ENCODE peak calls at places on chromosomes 12 and 14, in nine cellular contexts. G is uterus; A is iris pigment epithelial cell; S is activated CD4-positive, alpha-beta T cell treated with anti-CD3 and anti-CD28 coated beads for 48 hours; B is stomach; C is aorta; M is NCI-H69; E is glomerular endothelial cell; Q is activated naive CD4-positive, alpha-beta T cell. Y is an unnamed sample.

GRCh38 chr12:122506393-122506938 is 5.7 kb upstream of the ZCCHC8 start:
- DNase-seq in G (no peak), S (no peak), M (no peak), B (no peak), E (no peak), Q (no peak), C (no peak), A (no peak), Y (no peak)

GRCh38 chr14:89337161-89337560 is 79.9 kb downstream of the FOXN3 start:
- DNase-seq in S (no peak), A (no peak), C (no peak), G (no peak), M (no peak), E (no peak), Q (no peak), B (no peak), Y (no peak)

GRCh38 chr14:24889843-24890242 is 160.1 kb downstream of the STXBP6 start:
- DNase-seq in S (no peak), G (no peak), Q (no peak), A (no peak), B (no peak), E (no peak), M (no peak), C (no peak), Y (no peak)

GRCh38 chr12:7629465-7629864 is 36.2 kb downstream of the APOBEC1 start:
- DNase-seq in M (no peak), S (no peak), Q (no peak), A (no peak), E (no peak), G (no peak), C (no peak), B (no peak), Y (no peak)

GRCh38 chr12:118034429-118035193 is 18.1 kb downstream of the RFC5 start:
- DNase-seq in G (no peak), Q (no peak), S (no peak), A (no peak), M (peak), E (no peak), C (no peak), B (no peak), Y (peak)

GRCh38 chr14:102424520-102424919 is 61.8 kb downstream of the TECPR2 start:
- DNase-seq in M (no peak), B (no peak), A (no peak), E (no peak), Q (no peak), G (no peak), S (no peak), C (no peak), Y (no peak)

GRCh38 chr14:96997269-96997668 is 200.1 kb downstream of the VRK1 start:
- DNase-seq in M (no peak), C (no peak), E (no peak), G (no peak), S (no peak), A (no peak), B (no peak), Q (no peak), Y (no peak)

GRCh38 chr14:32054536-32054935 is 22.6 kb upstream of the ARHGAP5 start:
- DNase-seq in B (no peak), G (no peak), E (no peak), A (no peak), M (no peak), C (no peak), S (no peak), Q (no peak), Y (no peak)

GRCh38 chr14:60332046-60332399 is 83.0 kb downstream of the PPM1A start:
- DNase-seq in M (no peak), Q (no peak), B (no peak), S (no peak), E (no peak), G (no peak), C (no peak), A (no peak), Y (no peak)

GRCh38 chr12:127873306-127873705 is 393.7 kb upstream of the TMEM132C start:
- DNase-seq in C (no peak), A (no peak), B (no peak), Q (no peak), S (no peak), G (no peak), E (no peak), M (no peak), Y (no peak)

GRCh38 chr12:14691560-14691959 is 4.8 kb downstream of the GUCY2C start:
- DNase-seq in G (peak), A (no peak), B (peak), E (no peak), S (no peak), M (peak), C (peak), Q (no peak), Y (peak)

GRCh38 chr14:91113829-91114078 is at the start of gene DGLUCY:
- DNase-seq in Q (no peak), S (peak), M (no peak), G (peak), C (peak), E (no peak), B (peak), A (peak), Y (no peak)

GRCh38 chr14:33271216-33271615 is 332.5 kb downstream of the NPAS3 start:
- DNase-seq in C (no peak), M (no peak), E (no peak), G (no peak), A (peak), S (no peak), B (no peak), Q (no peak), Y (no peak)

GRCh38 chr12:51318846-51319570 is 5.0 kb downstream of the BIN2 start:
- DNase-seq in E (no peak), G (no peak), Q (no peak), C (no peak), S (no peak), B (no peak), M (peak), A (no peak), Y (no peak)

GRCh38 chr12:92278378-92278828 is 132.8 kb upstream of the BTG1 start:
- DNase-seq in E (no peak), A (no peak), S (no peak), M (no peak), G (peak), B (no peak), Q (no peak), C (no peak), Y (no peak)

GRCh38 chr12:120760349-120761245 is 35.0 kb downstream of the ACADS start:
- DNase-seq in B (no peak), E (no peak), A (no peak), G (no peak), M (no peak), C (no peak), Q (no peak), S (peak), Y (no peak)

GRCh38 chr12:85179680-85180300 is 100.2 kb upstream of the ALX1 start:
- DNase-seq in E (peak), Q (no peak), B (no peak), M (no peak), S (no peak), C (no peak), A (peak), G (no peak), Y (no peak)

GRCh38 chr12:116979109-116979508 is 68.4 kb downstream of the FBXW8 start:
- DNase-seq in G (no peak), B (no peak), M (peak), C (no peak), Q (no peak), E (no peak), A (no peak), S (no peak), Y (no peak)

GRCh38 chr12:790253-790563 is 37.8 kb downstream of the WNK1 start:
- DNase-seq in M (no peak), C (no peak), G (no peak), S (no peak), E (no peak), A (no peak), Q (no peak), B (no peak), Y (no peak)

GRCh38 chr14:68939893-68940613 is 39.0 kb downstream of the ACTN1 start:
- DNase-seq in S (no peak), Q (no peak), B (peak), A (peak), G (peak), M (peak), E (peak), C (peak), Y (no peak)

GRCh38 chr12:53805067-53805466 is 53.3 kb upstream of the CISTR start:
- DNase-seq in E (no peak), C (no peak), A (peak), G (no peak), Q (no peak), S (no peak), M (no peak), B (no peak), Y (no peak)

GRCh38 chr14:92121207-92121669 is 268 bp downstream of the NDUFB1 start:
- DNase-seq in E (no peak), A (peak), G (peak), S (no peak), C (peak), B (peak), M (peak), Q (no peak), Y (peak)

GRCh38 chr12:88299567-88300101 is 157.5 kb downstream of the TMTC3 start:
- DNase-seq in A (peak), M (no peak), G (no peak), Q (no peak), S (peak), B (no peak), C (peak), E (peak), Y (no peak)

GRCh38 chr12:116532428-116532827 is 26.8 kb upstream of the MAP1LC3B2 start:
- DNase-seq in C (no peak), B (no peak), S (no peak), A (no peak), E (no peak), G (no peak), M (no peak), Q (no peak), Y (no peak)

Y was measured in NCI-H2171 treated with DMSO at 0.1 percent for 48 hours.